ENCODE peak calls at places on chromosomes 7 and 10, in six cellular contexts. M is GF-D8; F is OCI-LY7; N is fibroblast of the conjunctiva; J is HFFc6; B is CD8-positive, alpha-beta memory T cell. V is an unnamed sample.

GRCh38 chr7:102287465-102288146 is 938 bp downstream of the SH2B2 start:
- DNase-seq in M (no peak), F (peak), N (no peak), J (peak), B (no peak), V (no peak)

GRCh38 chr7:124162667-124163066 is 129.8 kb upstream of the TMEM229A start:
- DNase-seq in M (no peak), F (no peak), N (no peak), J (no peak), B (no peak), V (no peak)

GRCh38 chr7:150325110-150325611 is 1.8 kb upstream of the ACTR3C start:
- DNase-seq in M (peak), F (no peak), N (no peak), J (no peak), B (no peak), V (no peak)

GRCh38 chr10:114723361-114723760 is 65.3 kb upstream of the ABLIM1 start:
- DNase-seq in M (no peak), F (no peak), N (no peak), J (no peak), B (no peak), V (no peak)

GRCh38 chr10:2980791-2981360 is 86.5 kb upstream of the PFKP start:
- DNase-seq in M (no peak), F (no peak), N (no peak), J (peak), B (no peak), V (peak)

GRCh38 chr7:158228986-158229385 is 358.6 kb downstream of the PTPRN2 start:
- DNase-seq in M (no peak), F (no peak), N (no peak), J (no peak), B (no peak), V (no peak)

GRCh38 chr7:22651534-22652243 is 75.3 kb upstream of the IL6 start:
- DNase-seq in M (no peak), F (no peak), N (no peak), J (peak), B (no peak), V (peak)

GRCh38 chr10:85319150-85319549 is 990.8 kb downstream of the CCSER2 start:
- DNase-seq in M (no peak), F (no peak), N (no peak), J (no peak), B (no peak), V (no peak)

GRCh38 chr10:49167629-49168540 is 20.3 kb downstream of the TMEM273 start:
- DNase-seq in M (no peak), F (no peak), N (no peak), J (no peak), B (no peak), V (no peak)

GRCh38 chr7:103712991-103713778 is 267.2 kb upstream of the SLC26A5 start:
- DNase-seq in M (no peak), F (no peak), N (no peak), J (peak), B (no peak), V (no peak)

GRCh38 chr7:68371985-68372384 is 1226.3 kb upstream of the AUTS2 start:
- DNase-seq in M (no peak), F (no peak), N (no peak), J (no peak), B (no peak), V (no peak)

GRCh38 chr10:97542169-97543024 is 30.2 kb upstream of the ANKRD2 start:
- DNase-seq in M (no peak), F (no peak), N (peak), J (peak), B (no peak), V (peak)

GRCh38 chr7:44278451-44279161 is 46.8 kb downstream of the CAMK2B start:
- DNase-seq in M (no peak), F (no peak), N (no peak), J (peak), B (no peak), V (no peak)

GRCh38 chr10:86363184-86363832 is 3.3 kb downstream of the GRID1 start:
- DNase-seq in M (no peak), F (no peak), N (no peak), J (no peak), B (no peak), V (no peak)